ENCODE peak calls at places on chromosome 15, in six cellular contexts. E, H, Z, O, F and U are unnamed samples. For H3K79me2, the result is how much of the 10 kb centered on the place peaks cover.

GRCh38 chr15:41048397-41048796 is 67.7 kb downstream of the INO80 start:
- DNase-seq in E (no peak), H (no peak), Z (no peak), O (no peak), F (no peak), U (no peak)

GRCh38 chr15:34119291-34119690 is 17.4 kb downstream of the PGBD4 start:
- DNase-seq in E (peak), H (no peak), Z (peak), O (no peak), F (peak), U (no peak)

GRCh38 chr15:27530994-27531393 is 560.0 kb downstream of the GABRG3 start:
- DNase-seq in E (no peak), H (no peak), Z (no peak), O (no peak), F (no peak), U (no peak)

GRCh38 chr15:32656091-32656860 is 14.8 kb downstream of the SCG5 start:
- DNase-seq in E (peak), H (no peak), Z (peak), O (no peak), F (no peak), U (no peak)

GRCh38 chr15:51380999-51381806 is 39.7 kb downstream of the GLDN start:
- DNase-seq in E (peak), H (peak), Z (peak), O (peak), F (peak), U (peak)

GRCh38 chr15:37907136-37907535 is 27.3 kb upstream of the TMCO5A start:
- DNase-seq in E (peak), H (no peak), Z (peak), O (no peak), F (peak), U (no peak)

GRCh38 chr15:40277472-40277871 is 5.4 kb downstream of the ANKRD63 start:
- DNase-seq in E (no peak), H (no peak), Z (no peak), O (no peak), F (no peak), U (peak)

GRCh38 chr15:78077053-78077859 is at the start of gene TBC1D2B:
- DNase-seq in E (peak), H (peak), Z (peak), O (peak), F (peak), U (peak)

GRCh38 chr15:34855397-34855796 is 60.0 kb upstream of the ACTC1 start:
- DNase-seq in E (peak), H (no peak), Z (peak), O (no peak), F (no peak), U (no peak)

GRCh38 chr15:89963301-89964288 is 37.5 kb upstream of the ZNF710 start:
- DNase-seq in E (no peak), H (no peak), Z (no peak), O (no peak), F (no peak), U (no peak)

GRCh38 chr15:33071451-33071850 is 123.1 kb downstream of the FMN1 start:
- DNase-seq in E (no peak), H (no peak), Z (no peak), O (no peak), F (no peak), U (no peak)

GRCh38 chr15:52559583-52559982 is 9.2 kb downstream of the ARPP19 start:
- DNase-seq in E (peak), H (no peak), Z (no peak), O (peak), F (no peak), U (no peak)

GRCh38 chr15:53580371-53580770 is 179.1 kb downstream of the WDR72 start:
- DNase-seq in E (no peak), H (no peak), Z (no peak), O (no peak), F (no peak), U (no peak)

GRCh38 chr15:38688761-38689160 is 124.1 kb upstream of the RASGRP1 start:
- DNase-seq in E (peak), H (no peak), Z (peak), O (no peak), F (no peak), U (no peak)

GRCh38 chr15:92157666-92158298 is 235.9 kb upstream of the ST8SIA2 start:
- DNase-seq in E (peak), H (no peak), Z (no peak), O (no peak), F (peak), U (no peak)

GRCh38 chr15:43920815-43921214 is 94.0 kb downstream of the WDR76 start:
- DNase-seq in E (no peak), H (no peak), Z (no peak), O (no peak), F (no peak), U (peak)

GRCh38 chr15:40388941-40389823 is 6.7 kb downstream of the KNSTRN start:
- DNase-seq in E (peak), H (no peak), Z (no peak), O (no peak), F (no peak), U (no peak)

GRCh38 chr15:63332367-63333078 is 49.1 kb downstream of the CA12 start:
- DNase-seq in E (peak), H (no peak), Z (peak), O (no peak), F (no peak), U (no peak)

GRCh38 chr15:91302588-91303439 is 202.8 kb downstream of the SV2B start:
- DNase-seq in E (peak), H (peak), Z (peak), O (peak), F (peak), U (peak)

GRCh38 chr15:68315495-68316007 is 38.0 kb downstream of the FEM1B start:
- DNase-seq in E (no peak), H (peak), Z (no peak), O (no peak), F (peak), U (no peak)

GRCh38 chr15:91047545-91048199 is 25.3 kb upstream of the VPS33B start:
- DNase-seq in E (no peak), H (no peak), Z (peak), O (no peak), F (no peak), U (no peak)

GRCh38 chr15:40932146-40932545 is 3.0 kb downstream of the DLL4 start:
- DNase-seq in E (no peak), H (no peak), Z (no peak), O (no peak), F (no peak), U (no peak)

GRCh38 chr15:71891026-71891425 is 80.7 kb downstream of the NR2E3 start:
- DNase-seq in E (no peak), H (no peak), Z (no peak), O (no peak), F (no peak), U (no peak)

GRCh38 chr15:41416162-41416741 is 643 bp upstream of the RTF1 start:
- DNase-seq in E (no peak), H (no peak), Z (no peak), O (no peak), F (peak), U (no peak)

GRCh38 chr15:45009046-45009445 is 13.9 kb upstream of the SORD start:
- DNase-seq in E (no peak), H (no peak), Z (no peak), O (no peak), F (no peak), U (no peak)

GRCh38 chr15:82680200-82681102 is 29.2 kb downstream of the AP3B2 start:
- DNase-seq in E (peak), H (peak), Z (peak), O (peak), F (peak), U (no peak)
- H3K4me3 ChIP-seq in E (peak), H (peak), Z (peak), O (peak), F (peak), U (no peak)

DNA sequence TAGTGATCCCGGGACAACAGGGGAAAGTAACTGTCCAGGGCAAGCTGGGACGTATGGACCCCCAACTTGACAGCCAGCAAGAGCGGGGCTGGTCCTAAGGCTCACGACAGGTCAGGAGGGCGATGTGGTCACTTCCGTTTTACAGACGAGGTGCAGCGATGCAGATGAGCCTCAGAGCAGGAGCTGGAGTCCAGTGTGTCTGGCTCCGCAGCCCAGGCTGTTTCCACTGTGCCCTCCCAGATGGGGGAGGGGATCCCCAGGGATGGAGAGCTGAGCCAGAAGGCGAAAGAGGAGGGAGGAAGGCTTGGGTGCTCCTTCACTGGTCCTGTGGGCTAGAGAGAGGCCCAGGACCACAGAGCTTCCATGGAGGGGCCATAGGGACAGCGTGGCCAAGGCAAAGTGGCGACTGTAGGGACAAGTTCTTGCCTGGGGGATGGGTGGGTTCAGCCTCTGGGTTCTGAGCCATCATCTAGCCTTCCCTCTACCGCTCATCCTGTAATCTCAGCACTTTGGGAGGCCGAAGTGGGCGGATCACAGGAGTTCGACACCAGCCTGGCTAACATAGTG is 5.7 kb downstream of the SNX33 start:
- DNase-seq in E (no peak), H (no peak), Z (no peak), O (no peak), F (no peak), U (no peak)
- H3K79me2 ChIP-seq in E (half or more), H (half or more), Z (half or more), O (half or more), F (under half), U (under half)

DNA sequence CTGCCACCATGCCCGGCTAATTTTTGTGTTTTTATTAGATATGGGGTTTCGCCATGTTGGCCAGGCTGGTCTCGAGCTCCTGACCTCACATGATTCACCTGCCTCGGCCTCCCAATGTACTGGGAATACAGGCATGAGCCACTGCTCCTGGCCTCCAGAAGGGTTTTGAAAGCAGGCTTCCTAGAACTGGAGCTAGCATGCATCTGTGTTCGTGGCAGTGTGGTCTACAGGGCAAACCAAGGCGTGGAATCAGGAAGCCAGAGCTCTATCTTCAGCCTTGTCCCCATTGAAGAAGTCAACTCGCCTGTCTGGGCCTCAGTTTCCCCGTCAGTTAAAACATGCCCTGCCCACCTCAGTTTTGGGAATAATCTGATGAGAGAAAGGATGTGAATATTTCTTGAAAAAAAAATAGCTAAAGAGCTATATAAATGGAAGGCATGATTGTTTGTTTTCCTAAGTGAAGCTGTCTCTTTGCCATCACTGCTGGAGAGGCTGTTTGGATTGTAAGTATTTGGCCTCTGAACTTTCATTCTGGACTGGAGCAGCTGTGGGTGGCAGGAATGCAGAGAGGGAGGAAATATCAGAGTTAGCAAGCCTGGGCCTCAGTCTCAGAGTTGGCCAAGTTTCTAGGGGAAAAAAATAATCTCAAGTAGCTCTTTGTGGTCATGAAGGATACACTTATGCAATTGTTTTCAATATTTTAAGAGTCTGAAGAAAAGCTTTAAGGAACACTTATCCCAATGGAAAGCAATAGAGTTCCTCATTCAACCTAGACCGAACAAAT is 36.5 kb upstream of the UACA start:
- DNase-seq in E (peak), H (no peak), Z (peak), O (no peak), F (no peak), U (no peak)
- H3K4me3 ChIP-seq in E (no peak), H (no peak), Z (no peak), O (no peak), F (no peak), U (no peak)

DNA sequence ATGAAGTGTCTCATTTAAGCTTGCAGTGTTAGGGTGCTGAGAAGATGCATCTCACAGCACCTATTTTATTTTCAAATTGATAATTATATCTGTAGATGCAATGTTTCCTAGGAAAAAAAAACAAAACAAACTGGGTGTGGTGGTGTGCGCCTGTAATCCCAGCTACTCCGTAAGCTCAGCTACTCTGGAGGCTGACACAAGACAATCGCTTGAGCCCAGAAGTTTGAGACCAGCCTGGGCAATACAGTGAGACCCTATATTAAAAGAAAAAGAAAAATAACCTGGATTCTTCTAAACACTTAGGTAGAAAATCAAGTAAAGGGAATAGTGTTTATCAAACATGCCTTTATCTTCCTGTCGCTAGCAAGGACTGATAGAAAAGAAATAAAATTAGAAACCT is 1.9 kb downstream of the MINDY2 start:
- DNase-seq in E (no peak), H (no peak), Z (no peak), O (no peak), F (no peak), U (no peak)
- H3K79me2 ChIP-seq in E (half or more), H (half or more), Z (under half), O (half or more), F (under half), U (half or more)

GRCh38 chr15:84985158-84985557 is 3.5 kb downstream of the PDE8A start:
- DNase-seq in E (no peak), H (no peak), Z (no peak), O (no peak), F (no peak), U (no peak)

GRCh38 chr15:84982301-84982920 is 755 bp downstream of the PDE8A start:
- DNase-seq in E (peak), H (peak), Z (peak), O (no peak), F (peak), U (no peak)

GRCh38 chr15:84981711-84982300 is at the start of gene PDE8A:
- DNase-seq in E (peak), H (peak), Z (peak), O (peak), F (peak), U (no peak)

GRCh38 chr15:84983711-84984110 is 2.1 kb downstream of the PDE8A start:
- DNase-seq in E (no peak), H (no peak), Z (no peak), O (no peak), F (no peak), U (no peak)

DNA sequence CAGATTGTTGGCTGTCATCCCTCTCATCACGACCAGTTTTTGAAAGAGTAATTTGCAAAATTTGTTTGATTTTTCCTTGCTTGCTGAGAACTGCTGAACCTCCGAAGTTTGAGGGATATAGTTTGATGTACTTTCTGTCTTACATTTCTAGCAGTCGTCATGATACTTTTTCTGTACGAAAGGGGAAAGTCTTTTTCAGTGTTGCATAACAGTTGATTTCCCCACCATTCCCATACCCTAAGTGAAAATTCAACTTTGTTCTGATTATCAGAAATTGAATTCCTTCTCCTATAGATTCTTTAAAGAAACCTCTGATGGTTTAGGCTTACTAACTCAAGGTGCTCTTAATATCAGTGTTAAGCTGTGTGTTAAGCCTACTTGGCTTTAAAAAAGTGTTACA is 1.6 kb downstream of the PDE8A start:
- DNase-seq in E (no peak), H (no peak), Z (no peak), O (no peak), F (no peak), U (no peak)
- H3K4me3 ChIP-seq in E (no peak), H (peak), Z (peak), O (peak), F (no peak), U (no peak)

DNA sequence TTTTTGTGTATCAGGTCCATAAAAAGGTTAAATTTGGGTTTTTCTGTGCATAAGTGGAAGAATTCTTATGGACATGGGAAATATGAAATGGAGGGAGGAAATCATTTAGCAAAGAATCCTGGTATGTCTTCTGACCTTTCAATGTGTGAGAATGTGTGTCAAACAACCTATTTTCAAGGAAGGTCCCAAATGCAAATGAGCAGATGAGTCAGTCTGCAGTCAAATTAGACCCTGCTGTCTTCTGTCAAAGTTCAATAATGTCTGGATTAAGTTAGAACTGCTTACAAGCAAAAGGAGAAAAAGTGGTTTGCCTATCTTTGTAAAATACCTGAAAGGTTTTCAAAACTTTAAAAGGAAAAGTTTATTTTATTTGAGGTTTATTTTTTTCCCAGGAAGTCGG is 15.3 kb downstream of the FBN1 start:
- DNase-seq in E (no peak), H (no peak), Z (no peak), O (no peak), F (no peak), U (no peak)
- H3K79me2 ChIP-seq in E (under half), H (under half), Z (under half), O (under half), F (under half), U (under half)

GRCh38 chr15:99015677-99016568 is 8.3 kb upstream of the PGPEP1L start:
- DNase-seq in E (no peak), H (peak), Z (peak), O (no peak), F (peak), U (no peak)

GRCh38 chr15:99010743-99011142 is 3.2 kb upstream of the PGPEP1L start:
- DNase-seq in E (no peak), H (no peak), Z (no peak), O (no peak), F (no peak), U (no peak)

GRCh38 chr15:99017322-99017701 is 9.7 kb upstream of the PGPEP1L start:
- DNase-seq in E (no peak), H (no peak), Z (no peak), O (no peak), F (no peak), U (no peak)

GRCh38 chr15:99016680-99017321 is 9.2 kb upstream of the PGPEP1L start:
- DNase-seq in E (peak), H (peak), Z (peak), O (no peak), F (peak), U (no peak)

GRCh38 chr15:99014803-99015676 is 7.4 kb upstream of the PGPEP1L start:
- DNase-seq in E (peak), H (peak), Z (peak), O (peak), F (peak), U (no peak)
- H3K4me3 ChIP-seq in E (peak), H (peak), Z (peak), O (peak), F (peak), U (no peak)

GRCh38 chr15:48202068-48202467 is 4.0 kb upstream of the SLC12A1 start:
- DNase-seq in E (no peak), H (peak), Z (no peak), O (no peak), F (peak), U (no peak)
- H3K79me2 ChIP-seq in E (under half), H (under half), Z (under half), O (under half), F (under half), U (under half)

GRCh38 chr15:94367726-94368535 is 136.6 kb downstream of the MCTP2 start:
- DNase-seq in E (no peak), H (no peak), Z (no peak), O (no peak), F (no peak), U (no peak)

GRCh38 chr15:94375997-94376396 is 144.6 kb downstream of the MCTP2 start:
- DNase-seq in E (no peak), H (peak), Z (no peak), O (no peak), F (peak), U (no peak)

GRCh38 chr15:94370197-94370987 is 139.0 kb downstream of the MCTP2 start:
- DNase-seq in E (no peak), H (no peak), Z (peak), O (no peak), F (no peak), U (no peak)
- H3K4me3 ChIP-seq in E (no peak), H (no peak), Z (no peak), O (no peak), F (no peak), U (no peak)

GRCh38 chr15:80761754-80762153 is 17.4 kb upstream of the CEMIP start:
- DNase-seq in E (no peak), H (no peak), Z (no peak), O (no peak), F (no peak), U (no peak)

GRCh38 chr15:80766275-80766674 is 12.9 kb upstream of the CEMIP start:
- DNase-seq in E (no peak), H (no peak), Z (no peak), O (no peak), F (no peak), U (no peak)

GRCh38 chr15:80768158-80768557 is 11.0 kb upstream of the CEMIP start:
- DNase-seq in E (no peak), H (no peak), Z (peak), O (no peak), F (no peak), U (no peak)

GRCh38 chr15:80760971-80761370 is 18.2 kb upstream of the CEMIP start:
- DNase-seq in E (no peak), H (no peak), Z (no peak), O (no peak), F (no peak), U (no peak)

DNA sequence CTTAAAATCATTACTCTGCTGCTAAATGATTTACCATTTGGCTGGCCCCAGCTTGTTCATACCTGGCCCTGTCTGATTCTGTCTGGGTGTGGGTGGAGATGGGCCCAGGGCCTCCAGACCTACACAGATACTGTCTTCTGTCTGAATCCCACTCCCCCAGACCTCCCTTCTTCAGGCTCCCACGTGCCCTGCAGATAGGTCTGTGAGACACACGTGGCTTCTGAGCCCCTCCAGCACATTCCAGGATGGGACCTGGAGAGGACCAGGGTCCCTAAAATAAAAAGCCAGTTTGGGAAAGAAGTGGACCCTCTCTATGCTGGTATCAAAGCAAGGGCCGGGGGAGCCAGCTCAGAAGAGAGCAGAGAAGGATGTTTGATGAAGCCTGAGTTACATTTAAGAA is 14.6 kb upstream of the CEMIP start:
- DNase-seq in E (no peak), H (no peak), Z (no peak), O (no peak), F (no peak), U (no peak)
- H3K79me2 ChIP-seq in E (under half), H (under half), Z (under half), O (under half), F (under half), U (under half)